ENCODE peak calls at places on chromosomes 1 and 21, in seven cellular contexts. One of them, this sample, is unnamed.

GRCh38 chr1:191875994-191876393 is 282.3 kb upstream of the RGS18 start:
- DNase-seq in AG04450: no peak
- DNase-seq in psoas muscle: no peak
- DNase-seq in heart right ventricle: no peak
- DNase-seq in foreskin keratinocyte: no peak
- DNase-seq in sigmoid colon: no peak
- DNase-seq in neural progenitor cell: no peak
- DNase-seq in this sample: no peak

GRCh38 chr21:20968391-20968790 is 29.8 kb upstream of the NCAM2 start:
- DNase-seq in foreskin keratinocyte: no peak
- DNase-seq in psoas muscle: no peak
- DNase-seq in sigmoid colon: no peak
- DNase-seq in heart right ventricle: no peak
- DNase-seq in AG04450: no peak
- DNase-seq in neural progenitor cell: no peak
- DNase-seq in this sample: no peak

GRCh38 chr1:151516031-151516511 is 4.9 kb downstream of the CGN start:
- DNase-seq in sigmoid colon: no peak
- DNase-seq in AG04450: no peak
- DNase-seq in heart right ventricle: no peak
- DNase-seq in foreskin keratinocyte: peak; percentile 79
- DNase-seq in psoas muscle: no peak
- DNase-seq in neural progenitor cell: no peak
- DNase-seq in this sample: no peak

GRCh38 chr1:246117066-246117791 is 389.9 kb downstream of the SMYD3 start:
- DNase-seq in heart right ventricle: no peak
- DNase-seq in foreskin keratinocyte: no peak
- DNase-seq in neural progenitor cell: peak; percentile 60
- DNase-seq in AG04450: peak; percentile 32
- DNase-seq in psoas muscle: no peak
- DNase-seq in sigmoid colon: no peak
- DNase-seq in this sample: no peak

GRCh38 chr1:98374098-98374497 is 287.4 kb upstream of the SNX7 start:
- DNase-seq in sigmoid colon: no peak
- DNase-seq in foreskin keratinocyte: no peak
- DNase-seq in neural progenitor cell: no peak
- DNase-seq in heart right ventricle: no peak
- DNase-seq in AG04450: no peak
- DNase-seq in psoas muscle: no peak
- DNase-seq in this sample: no peak

GRCh38 chr1:3473381-3473844 is 18.9 kb downstream of the ARHGEF16 start:
- DNase-seq in heart right ventricle: no peak
- DNase-seq in AG04450: peak; percentile 41
- DNase-seq in neural progenitor cell: no peak
- DNase-seq in psoas muscle: no peak
- DNase-seq in sigmoid colon: no peak
- DNase-seq in foreskin keratinocyte: peak; percentile 85
- DNase-seq in this sample: no peak

GRCh38 chr1:162716123-162716522 is 74.4 kb upstream of the HSD17B7 start:
- DNase-seq in psoas muscle: no peak
- DNase-seq in heart right ventricle: peak; percentile 26
- DNase-seq in AG04450: no peak
- DNase-seq in sigmoid colon: peak; percentile 80
- DNase-seq in foreskin keratinocyte: no peak
- DNase-seq in neural progenitor cell: no peak
- DNase-seq in this sample: no peak

GRCh38 chr1:32394890-32395415 is 712 bp upstream of the BSDC1 start:
- DNase-seq in sigmoid colon: no peak
- DNase-seq in foreskin keratinocyte: no peak
- DNase-seq in AG04450: no peak
- DNase-seq in neural progenitor cell: no peak
- DNase-seq in psoas muscle: no peak
- DNase-seq in heart right ventricle: no peak
- DNase-seq in this sample: no peak

GRCh38 chr1:166603296-166603695 is 236.0 kb upstream of the POGK start:
- DNase-seq in foreskin keratinocyte: peak; percentile 22
- DNase-seq in psoas muscle: no peak
- DNase-seq in heart right ventricle: no peak
- DNase-seq in AG04450: no peak
- DNase-seq in neural progenitor cell: no peak
- DNase-seq in sigmoid colon: no peak
- DNase-seq in this sample: no peak

GRCh38 chr1:197928849-197929336 is 11.7 kb downstream of the LHX9 start:
- DNase-seq in neural progenitor cell: peak; percentile 53
- DNase-seq in sigmoid colon: no peak
- DNase-seq in AG04450: no peak
- DNase-seq in heart right ventricle: no peak
- DNase-seq in psoas muscle: no peak
- DNase-seq in foreskin keratinocyte: no peak
- DNase-seq in this sample: no peak

GRCh38 chr1:225596152-225596551 is 56.8 kb downstream of the ENAH start:
- DNase-seq in psoas muscle: no peak
- DNase-seq in AG04450: no peak
- DNase-seq in neural progenitor cell: no peak
- DNase-seq in heart right ventricle: no peak
- DNase-seq in sigmoid colon: no peak
- DNase-seq in foreskin keratinocyte: no peak
- DNase-seq in this sample: no peak

GRCh38 chr21:33434770-33435360 is 31.7 kb downstream of the IFNGR2 start:
- DNase-seq in foreskin keratinocyte: peak; percentile 96
- DNase-seq in psoas muscle: no peak
- DNase-seq in AG04450: peak; percentile 69
- DNase-seq in heart right ventricle: no peak
- DNase-seq in neural progenitor cell: no peak
- DNase-seq in sigmoid colon: no peak
- DNase-seq in this sample: no peak

GRCh38 chr1:209409786-209410185 is 173.7 kb upstream of the CAMK1G start:
- DNase-seq in AG04450: peak; percentile 67
- DNase-seq in sigmoid colon: no peak
- DNase-seq in foreskin keratinocyte: peak; percentile 96
- DNase-seq in psoas muscle: no peak
- DNase-seq in heart right ventricle: no peak
- DNase-seq in neural progenitor cell: no peak
- DNase-seq in this sample: no peak

GRCh38 chr21:44528634-44528995 is 11.4 kb downstream of the KRTAP10-1 start:
- DNase-seq in sigmoid colon: no peak
- DNase-seq in foreskin keratinocyte: no peak
- DNase-seq in psoas muscle: no peak
- DNase-seq in heart right ventricle: no peak
- DNase-seq in neural progenitor cell: no peak
- DNase-seq in AG04450: no peak
- DNase-seq in this sample: no peak

GRCh38 chr1:53476579-53476978 is 17.4 kb downstream of the DMRTB1 start:
- DNase-seq in AG04450: no peak
- DNase-seq in neural progenitor cell: no peak
- DNase-seq in psoas muscle: no peak
- DNase-seq in sigmoid colon: no peak
- DNase-seq in heart right ventricle: no peak
- DNase-seq in foreskin keratinocyte: no peak
- DNase-seq in this sample: no peak

GRCh38 chr1:156577512-156577911 is 2.0 kb upstream of the TTC24 start:
- DNase-seq in heart right ventricle: no peak
- DNase-seq in psoas muscle: no peak
- DNase-seq in foreskin keratinocyte: no peak
- DNase-seq in sigmoid colon: peak; percentile 2
- DNase-seq in AG04450: no peak
- DNase-seq in neural progenitor cell: no peak
- DNase-seq in this sample: no peak

GRCh38 chr21:39660191-39660590 is 47.5 kb downstream of the B3GALT5 start:
- DNase-seq in AG04450: peak; percentile 46
- DNase-seq in neural progenitor cell: no peak
- DNase-seq in foreskin keratinocyte: peak; percentile 11
- DNase-seq in psoas muscle: no peak
- DNase-seq in sigmoid colon: no peak
- DNase-seq in heart right ventricle: peak; percentile 23
- DNase-seq in this sample: peak; percentile 65

GRCh38 chr21:34609244-34609950 is 5.5 kb downstream of the RCAN1 start:
- DNase-seq in psoas muscle: no peak
- DNase-seq in AG04450: no peak
- DNase-seq in neural progenitor cell: no peak
- DNase-seq in sigmoid colon: no peak
- DNase-seq in foreskin keratinocyte: peak; percentile 80
- DNase-seq in heart right ventricle: no peak
- DNase-seq in this sample: no peak

GRCh38 chr1:117825414-117825813 is 104.0 kb downstream of the GDAP2 start:
- DNase-seq in sigmoid colon: peak; percentile 68
- DNase-seq in heart right ventricle: no peak
- DNase-seq in neural progenitor cell: no peak
- DNase-seq in AG04450: no peak
- DNase-seq in psoas muscle: peak; percentile 49
- DNase-seq in foreskin keratinocyte: no peak
- DNase-seq in this sample: no peak

GRCh38 chr21:39660596-39660995 is 47.9 kb downstream of the B3GALT5 start:
- DNase-seq in heart right ventricle: peak; percentile 43
- DNase-seq in foreskin keratinocyte: peak; percentile 52
- DNase-seq in psoas muscle: no peak
- DNase-seq in AG04450: peak; percentile 73
- DNase-seq in sigmoid colon: peak; percentile 84
- DNase-seq in neural progenitor cell: peak; percentile 25
- DNase-seq in this sample: peak; percentile 76

GRCh38 chr1:236639686-236640085 is 35.4 kb upstream of the HEATR1 start:
- DNase-seq in AG04450: no peak
- DNase-seq in sigmoid colon: no peak
- DNase-seq in psoas muscle: no peak
- DNase-seq in heart right ventricle: peak; percentile 19
- DNase-seq in foreskin keratinocyte: no peak
- DNase-seq in neural progenitor cell: no peak
- DNase-seq in this sample: no peak

GRCh38 chr1:246428542-246429308 is 78.4 kb downstream of the SMYD3 start:
- DNase-seq in heart right ventricle: no peak
- DNase-seq in neural progenitor cell: no peak
- DNase-seq in sigmoid colon: no peak
- DNase-seq in foreskin keratinocyte: peak; percentile 97
- DNase-seq in AG04450: peak; percentile 57
- DNase-seq in psoas muscle: no peak
- DNase-seq in this sample: no peak

GRCh38 chr1:224175615-224176014 is 7.4 kb upstream of the DEGS1 start:
- DNase-seq in heart right ventricle: peak; percentile 36
- DNase-seq in neural progenitor cell: peak; percentile 73
- DNase-seq in sigmoid colon: peak; percentile 74
- DNase-seq in foreskin keratinocyte: peak; percentile 18
- DNase-seq in AG04450: no peak
- DNase-seq in psoas muscle: peak; percentile 70
- DNase-seq in this sample: peak; percentile 37

GRCh38 chr1:21525340-21525717 is 16.1 kb downstream of the ALPL start:
- DNase-seq in sigmoid colon: no peak
- DNase-seq in neural progenitor cell: no peak
- DNase-seq in foreskin keratinocyte: no peak
- DNase-seq in psoas muscle: no peak
- DNase-seq in AG04450: no peak
- DNase-seq in heart right ventricle: no peak
- DNase-seq in this sample: no peak
- H3K27ac ChIP-seq in sigmoid colon: no peak overlapping the region
- H3K27ac ChIP-seq in neural progenitor cell: peak overlapping the region; percentile 74
- H3K27ac ChIP-seq in foreskin keratinocyte: no peak overlapping the region
- H3K27ac ChIP-seq in psoas muscle: no peak overlapping the region
- H3K27ac ChIP-seq in AG04450: no peak overlapping the region
- H3K27ac ChIP-seq in heart right ventricle: peak overlapping the region; percentile 35
- H3K27ac ChIP-seq in this sample: peak overlapping the region; percentile 71

GRCh38 chr1:203137324-203137723 is 9.8 kb downstream of the ADORA1 start:
- DNase-seq in psoas muscle: no peak
- DNase-seq in AG04450: no peak
- DNase-seq in sigmoid colon: peak; percentile 2
- DNase-seq in heart right ventricle: no peak
- DNase-seq in neural progenitor cell: no peak
- DNase-seq in foreskin keratinocyte: no peak
- DNase-seq in this sample: no peak

GRCh38 chr1:203140076-203140475 is 12.6 kb downstream of the ADORA1 start:
- DNase-seq in sigmoid colon: no peak
- DNase-seq in neural progenitor cell: no peak
- DNase-seq in AG04450: no peak
- DNase-seq in psoas muscle: no peak
- DNase-seq in foreskin keratinocyte: no peak
- DNase-seq in heart right ventricle: no peak
- DNase-seq in this sample: no peak

GRCh38 chr1:203135636-203136305 is 8.2 kb downstream of the ADORA1 start:
- DNase-seq in AG04450: no peak
- DNase-seq in neural progenitor cell: no peak
- DNase-seq in heart right ventricle: no peak
- DNase-seq in foreskin keratinocyte: peak; percentile 10
- DNase-seq in sigmoid colon: peak; percentile 38
- DNase-seq in psoas muscle: no peak
- DNase-seq in this sample: no peak

GRCh38 chr1:203133969-203134725 is 6.6 kb downstream of the ADORA1 start:
- DNase-seq in psoas muscle: no peak
- DNase-seq in neural progenitor cell: peak; percentile 43
- DNase-seq in AG04450: no peak
- DNase-seq in sigmoid colon: peak; percentile 77
- DNase-seq in foreskin keratinocyte: no peak
- DNase-seq in heart right ventricle: no peak
- DNase-seq in this sample: no peak

GRCh38 chr1:203136409-203137042 is 9.0 kb downstream of the ADORA1 start:
- DNase-seq in heart right ventricle: no peak
- DNase-seq in psoas muscle: no peak
- DNase-seq in AG04450: no peak
- DNase-seq in neural progenitor cell: no peak
- DNase-seq in sigmoid colon: peak; percentile 49
- DNase-seq in foreskin keratinocyte: no peak
- DNase-seq in this sample: no peak
- TF ChIP-seq CTCF in heart right ventricle: no peak
- TF ChIP-seq CTCF in psoas muscle: no peak
- TF ChIP-seq CTCF in AG04450: no peak
- TF ChIP-seq CTCF in neural progenitor cell: peak; percentile 17
- TF ChIP-seq CTCF in sigmoid colon: no peak
- TF ChIP-seq CTCF in foreskin keratinocyte: peak; percentile 18
- TF ChIP-seq CTCF in this sample: no peak

DNA sequence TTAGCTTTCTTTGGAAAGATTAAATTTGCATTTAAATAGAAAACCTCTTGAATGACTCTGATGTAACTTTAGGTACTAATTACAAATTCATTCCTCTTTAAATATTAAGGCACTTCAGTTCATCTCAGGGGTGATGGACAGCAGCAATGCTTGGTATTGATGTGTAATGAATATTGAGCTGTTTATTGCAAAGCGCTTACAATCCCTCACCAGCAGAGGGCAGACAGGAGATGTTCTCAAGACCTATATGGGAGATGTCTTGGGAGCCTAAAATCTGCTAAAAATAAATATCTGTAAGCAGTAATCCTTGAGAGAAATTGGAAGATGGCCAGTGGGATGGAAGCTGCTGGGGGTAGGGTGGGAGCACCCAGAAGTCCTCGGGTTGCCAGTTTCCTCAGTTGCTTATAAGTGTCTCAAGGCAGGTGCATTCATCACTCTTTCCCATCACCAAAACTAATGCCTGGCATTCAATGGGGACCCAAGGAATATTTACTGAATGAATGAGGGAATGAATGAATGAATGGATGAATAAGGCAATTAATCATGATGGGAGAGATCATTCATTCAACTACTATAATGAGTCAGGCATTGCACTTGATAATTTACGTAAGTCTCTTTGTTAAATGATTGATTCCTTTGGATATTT is 2.3 kb downstream of the KLHDC8A start:
- DNase-seq in sigmoid colon: peak; percentile 72
- DNase-seq in AG04450: peak; percentile 56
- DNase-seq in neural progenitor cell: peak; percentile 84
- DNase-seq in foreskin keratinocyte: peak; percentile 48
- DNase-seq in psoas muscle: no peak
- DNase-seq in heart right ventricle: no peak
- DNase-seq in this sample: peak; percentile 59
- H3K27me3 ChIP-seq in sigmoid colon: peaks cover 15% of the 10 kb centered on the region
- H3K27me3 ChIP-seq in AG04450: peaks cover 17% of the 10 kb centered on the region
- H3K27me3 ChIP-seq in neural progenitor cell: no peaks in the 10 kb centered on the region
- H3K27me3 ChIP-seq in foreskin keratinocyte: peaks cover 31% of the 10 kb centered on the region
- H3K27me3 ChIP-seq in psoas muscle: peaks cover 15% of the 10 kb centered on the region
- H3K27me3 ChIP-seq in heart right ventricle: peaks cover 7% of the 10 kb centered on the region
- H3K27me3 ChIP-seq in this sample: no peaks in the 10 kb centered on the region

GRCh38 chr1:112506731-112507130 is 2.0 kb upstream of the WNT2B start:
- DNase-seq in psoas muscle: no peak
- DNase-seq in neural progenitor cell: no peak
- DNase-seq in heart right ventricle: no peak
- DNase-seq in AG04450: no peak
- DNase-seq in sigmoid colon: no peak
- DNase-seq in foreskin keratinocyte: no peak
- DNase-seq in this sample: no peak
- H3K27ac ChIP-seq in psoas muscle: no peak overlapping the region
- H3K27ac ChIP-seq in neural progenitor cell: no peak overlapping the region
- H3K27ac ChIP-seq in heart right ventricle: no peak overlapping the region
- H3K27ac ChIP-seq in AG04450: no peak overlapping the region
- H3K27ac ChIP-seq in sigmoid colon: no peak overlapping the region
- H3K27ac ChIP-seq in foreskin keratinocyte: no peak overlapping the region
- H3K27ac ChIP-seq in this sample: no peak overlapping the region

This sample was measured in heart left ventricle.